ENCODE peak calls at places on chromosome 7, in four cellular contexts. Q is amygdala, M is cardiac muscle cell, Y is sciatic nerve. W is an unnamed sample.

GRCh38 chr7:55476071-55476803 is 96.1 kb downstream of the VOPP1 start:
- DNase-seq in Y (no peak), Q (peak), M (no peak), W (no peak)

GRCh38 chr7:886626-887487 is 10.5 kb downstream of the GET4 start:
- DNase-seq in M (no peak), Q (no peak), Y (no peak), W (no peak)

GRCh38 chr7:12625836-12626235 is 55.3 kb downstream of the SCIN start:
- DNase-seq in Q (no peak), Y (no peak), M (no peak), W (no peak)

GRCh38 chr7:26291699-26292538 is at the start of gene SNX10:
- DNase-seq in Q (no peak), Y (no peak), M (peak), W (peak)

GRCh38 chr7:20112646-20113045 is 104.5 kb downstream of the MACC1 start:
- DNase-seq in M (peak), Y (no peak), Q (no peak), W (no peak)

GRCh38 chr7:11331128-11332102 is 357.7 kb downstream of the PHF14 start:
- DNase-seq in M (no peak), Y (no peak), Q (no peak), W (no peak)

GRCh38 chr7:18727094-18727870 is 231.7 kb downstream of the HDAC9 start:
- DNase-seq in M (no peak), Q (no peak), Y (no peak), W (no peak)

GRCh38 chr7:43694399-43694748 is 34.9 kb downstream of the COA1 start:
- DNase-seq in Y (no peak), M (no peak), Q (no peak), W (no peak)

GRCh38 chr7:152594801-152595200 is 81.1 kb downstream of the XRCC2 start:
- DNase-seq in Y (peak), Q (no peak), M (no peak), W (no peak)

GRCh38 chr7:108815815-108816214 is 246.1 kb downstream of the DNAJB9 start:
- DNase-seq in Q (no peak), M (no peak), Y (no peak), W (no peak)

GRCh38 chr7:112207106-112207592 is 654 bp downstream of the ZNF277 start:
- DNase-seq in Y (no peak), M (peak), Q (no peak), W (no peak)

GRCh38 chr7:14321947-14322346 is 332.5 kb upstream of the ETV1 start:
- DNase-seq in M (no peak), Q (no peak), Y (no peak), W (no peak)

GRCh38 chr7:70640266-70640833 is 491.6 kb upstream of the GALNT17 start:
- DNase-seq in M (no peak), Q (no peak), Y (no peak), W (no peak)